ENCODE peak calls at places on chromosome 16, in four cellular contexts. B is mesenchymal stem cell, F is IMR-90, J is endothelial cell of umbilical vein. A is an unnamed sample. For H3K4me1, the result is how much of the 10 kb centered on the place peaks cover.

GRCh38 chr16:46908540-46909372 is 24.6 kb downstream of the GPT2 start:
- DNase-seq in B (peak), F (peak), J (peak), A (no peak)

GRCh38 chr16:84825896-84826557 is 6.2 kb downstream of the CRISPLD2 start:
- DNase-seq in B (no peak), F (peak), J (no peak), A (no peak)

GRCh38 chr16:35414563-35414962 is 1955.2 kb downstream of the TP53TG3F start:
- DNase-seq in B (no peak), F (no peak), J (no peak), A (no peak)

GRCh38 chr16:86022381-86022960 is 123.5 kb downstream of the IRF8 start:
- DNase-seq in B (no peak), F (no peak), J (no peak), A (no peak)

GRCh38 chr16:1105888-1106620 is 10.0 kb upstream of the C1QTNF8 start:
- DNase-seq in B (peak), F (peak), J (peak), A (no peak)

GRCh38 chr16:80273635-80274538 is 266.9 kb upstream of the DYNLRB2 start:
- DNase-seq in B (no peak), F (peak), J (no peak), A (no peak)

GRCh38 chr16:86809458-86809955 is 231.2 kb downstream of the FOXL1 start:
- DNase-seq in B (no peak), F (peak), J (peak), A (no peak)

GRCh38 chr16:73956592-73957495 is 339.8 kb upstream of the PSMD7 start:
- DNase-seq in B (peak), F (peak), J (peak), A (no peak)

GRCh38 chr16:23182675-23183485 is at the start of gene SCNN1G:
- DNase-seq in B (no peak), F (no peak), J (no peak), A (no peak)

DNA sequence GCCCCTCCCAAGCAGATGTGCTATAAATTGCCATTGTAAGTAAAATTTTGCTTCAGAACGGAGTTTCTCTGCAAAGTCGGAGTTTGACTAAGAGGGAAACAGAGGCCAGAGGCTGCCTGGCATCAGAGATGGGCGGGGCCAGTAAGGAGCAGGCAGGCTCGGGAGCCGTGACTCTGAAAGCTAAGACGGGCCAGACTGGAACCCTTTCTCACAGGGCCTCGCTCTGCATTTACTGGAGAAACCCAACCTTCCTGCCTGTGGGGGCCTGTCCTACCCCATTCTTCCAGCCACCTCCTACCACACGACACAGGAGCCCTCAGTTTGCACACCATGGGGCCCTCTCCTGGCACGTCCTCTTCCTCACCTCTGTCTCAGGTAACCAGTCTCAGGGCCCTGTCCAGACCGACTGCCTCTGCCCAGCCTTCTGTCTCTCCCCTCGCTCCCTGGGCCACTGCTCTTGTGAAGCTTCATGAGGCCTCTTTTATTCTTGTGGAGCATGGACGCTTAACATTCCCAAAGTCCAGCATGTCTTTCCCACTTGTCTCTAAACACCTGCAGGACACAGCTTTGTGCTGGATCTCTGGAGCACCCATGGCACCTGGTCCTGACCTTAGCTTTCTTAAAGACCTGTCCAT is 48.4 kb upstream of the ACSF3 start:
- DNase-seq in B (no peak), F (no peak), J (no peak), A (no peak)
- H3K4me1 ChIP-seq in B (under half), F (under half), J (under half), A (under half)

DNA sequence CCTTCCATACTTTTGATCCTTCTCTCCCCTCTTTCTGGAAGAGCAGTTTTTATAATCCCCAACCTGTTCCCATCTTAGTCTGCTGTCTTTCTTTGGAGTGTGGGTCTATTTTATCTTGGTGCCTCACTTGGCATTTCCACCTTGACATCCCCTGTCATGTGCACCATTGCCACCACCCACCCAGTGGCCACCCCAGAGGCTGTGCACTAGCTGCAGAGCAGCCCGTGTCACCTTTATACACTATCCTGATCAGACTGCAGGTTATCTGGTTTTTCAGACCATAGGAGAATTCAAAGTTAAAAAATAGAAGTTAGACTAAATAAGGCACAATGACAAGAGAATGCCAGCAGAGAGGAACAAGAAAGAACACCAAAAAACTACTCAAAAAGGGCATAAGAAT is 43.8 kb downstream of the TANGO6 start:
- DNase-seq in B (no peak), F (no peak), J (no peak), A (no peak)
- H3K4me1 ChIP-seq in B (under half), F (under half), J (under half), A (under half)

GRCh38 chr16:50622029-50622428 is 59.1 kb downstream of the SNX20 start:
- DNase-seq in B (no peak), F (no peak), J (no peak), A (no peak)
- H3K4me1 ChIP-seq in B (under half), F (under half), J (under half), A (under half)

GRCh38 chr16:28260193-28260592 is 32.1 kb upstream of the SBK1 start:
- DNase-seq in B (no peak), F (no peak), J (no peak), A (no peak)
- H3K4me1 ChIP-seq in B (under half), F (under half), J (under half), A (under half)

GRCh38 chr16:88779406-88780099 is 5.5 kb downstream of the PIEZO1 start:
- DNase-seq in B (no peak), F (no peak), J (no peak), A (no peak)

GRCh38 chr16:88780100-88781062 is 4.6 kb downstream of the PIEZO1 start:
- DNase-seq in B (no peak), F (no peak), J (no peak), A (no peak)

GRCh38 chr16:88775825-88776224 is 9.2 kb downstream of the PIEZO1 start:
- DNase-seq in B (no peak), F (no peak), J (no peak), A (no peak)

GRCh38 chr16:88778541-88779065 is 6.4 kb downstream of the PIEZO1 start:
- DNase-seq in B (no peak), F (no peak), J (no peak), A (no peak)

GRCh38 chr16:88777801-88778415 is 7.1 kb downstream of the PIEZO1 start:
- DNase-seq in B (no peak), F (no peak), J (no peak), A (no peak)
- H3K4me1 ChIP-seq in B (half or more), F (half or more), J (under half), A (under half)

GRCh38 chr16:68416057-68417046 is 32.0 kb downstream of the SMPD3 start:
- DNase-seq in B (no peak), F (no peak), J (no peak), A (no peak)
- H3K4me1 ChIP-seq in B (under half), F (under half), J (under half), A (under half)

A was measured in thoracic aorta.